ENCODE peak calls at places on chromosomes 6 and 20, in six cellular contexts. L is endothelial cell of umbilical vein, P is astrocyte, R is mammary epithelial cell, C is DND-41, K is fibroblast of lung. O is an unnamed sample.

GRCh38 chr6:5942591-5942990 is 64.1 kb downstream of the NRN1 start:
- DNase-seq in L (no peak), R (peak), K (no peak), P (peak), C (no peak), O (no peak)

GRCh38 chr20:35511814-35512420 is 17.5 kb downstream of the C20orf173 start:
- DNase-seq in P (peak), L (peak), K (peak), C (peak), R (peak), O (no peak)

GRCh38 chr6:72530152-72530551 is 91.7 kb upstream of the KCNQ5 start:
- DNase-seq in K (no peak), P (peak), R (no peak), C (no peak), L (no peak), O (no peak)

GRCh38 chr20:33310327-33310899 is 27.4 kb downstream of the BPIFB1 start:
- DNase-seq in C (no peak), K (no peak), P (no peak), R (no peak), L (no peak), O (no peak)

GRCh38 chr20:32672982-32673727 is 586 bp downstream of the C20orf203 start:
- DNase-seq in L (no peak), P (no peak), K (no peak), R (no peak), C (peak), O (no peak)

GRCh38 chr6:18429655-18430054 is 42.5 kb downstream of the RNF144B start:
- DNase-seq in C (no peak), L (no peak), R (no peak), P (no peak), K (no peak), O (no peak)

GRCh38 chr20:57389695-57390603 is 1.2 kb upstream of the RBM38 start:
- DNase-seq in K (no peak), R (no peak), L (peak), C (no peak), P (no peak), O (no peak)

GRCh38 chr6:81382852-81383251 is 369.6 kb downstream of the TENT5A start:
- DNase-seq in C (no peak), R (no peak), K (no peak), L (no peak), P (no peak), O (no peak)

GRCh38 chr6:140289186-140289585 is 914.7 kb upstream of the CITED2 start:
- DNase-seq in R (no peak), K (no peak), P (no peak), L (no peak), C (no peak), O (no peak)

GRCh38 chr6:127635091-127635490 is 58.1 kb downstream of the C6orf58 start:
- DNase-seq in L (no peak), C (no peak), K (no peak), R (no peak), P (no peak), O (no peak)

GRCh38 chr6:44266347-44266746 is 996 bp upstream of the NFKBIE start:
- DNase-seq in K (no peak), P (no peak), C (no peak), R (no peak), L (no peak), O (no peak)

GRCh38 chr6:140736227-140736626 is 1361.8 kb upstream of the CITED2 start:
- DNase-seq in R (no peak), P (no peak), C (no peak), K (no peak), L (peak), O (no peak)

GRCh38 chr6:82364087-82365010 is 732 bp downstream of the TPBG start:
- DNase-seq in P (peak), C (no peak), L (peak), K (peak), R (peak), O (peak)

GRCh38 chr20:19757973-19758887 is at the start of gene RIN2:
- DNase-seq in R (peak), L (peak), K (peak), C (no peak), P (peak), O (peak)

GRCh38 chr6:129429953-129430352 is 280.0 kb downstream of the ARHGAP18 start:
- DNase-seq in K (no peak), R (no peak), P (no peak), L (no peak), C (no peak), O (no peak)

GRCh38 chr6:53171605-53172467 is 23.2 kb upstream of the GCM1 start:
- DNase-seq in K (peak), L (peak), P (peak), C (peak), R (peak), O (peak)

GRCh38 chr6:109816452-109817374 is 125.6 kb downstream of the FIG4 start:
- DNase-seq in K (no peak), P (no peak), R (no peak), C (no peak), L (no peak), O (no peak)

GRCh38 chr6:70135783-70136182 is 167.1 kb downstream of the COL9A1 start:
- DNase-seq in P (no peak), K (no peak), C (no peak), R (no peak), L (no peak), O (no peak)

GRCh38 chr6:22656696-22657340 is 87.5 kb downstream of the HDGFL1 start:
- DNase-seq in P (no peak), R (no peak), L (no peak), K (no peak), C (no peak), O (no peak)

GRCh38 chr6:39911513-39912125 is 22.6 kb downstream of the MOCS1 start:
- DNase-seq in P (no peak), C (no peak), R (no peak), K (no peak), L (no peak), O (no peak)

GRCh38 chr6:105545947-105546710 is 143.2 kb upstream of the PREP start:
- DNase-seq in L (no peak), K (peak), R (peak), P (peak), C (no peak), O (no peak)

GRCh38 chr20:64244870-64245603 is 10.5 kb upstream of the PCMTD2 start:
- DNase-seq in R (no peak), K (no peak), L (no peak), C (peak), P (no peak), O (no peak)

GRCh38 chr6:165676435-165677068 is 13.5 kb upstream of the PDE10A start:
- DNase-seq in R (no peak), P (peak), K (peak), C (no peak), L (peak), O (no peak)

GRCh38 chr20:59831024-59831900 is 102.2 kb downstream of the SYCP2 start:
- DNase-seq in K (no peak), C (no peak), P (no peak), L (no peak), R (peak), O (no peak)

GRCh38 chr6:142187209-142187608 is 40.1 kb downstream of the VTA1 start:
- DNase-seq in R (no peak), L (peak), K (peak), P (peak), C (no peak), O (no peak)

GRCh38 chr6:46932941-46933340 is 11.2 kb upstream of the ADGRF5 start:
- DNase-seq in P (peak), C (no peak), K (peak), L (no peak), R (no peak), O (no peak)

GRCh38 chr6:134464690-134465411 is 146.9 kb upstream of the SGK1 start:
- DNase-seq in P (peak), R (peak), L (no peak), K (peak), C (no peak), O (no peak)

GRCh38 chr6:127317275-127318128 is 25.9 kb downstream of the ECHDC1 start:
- DNase-seq in K (no peak), P (no peak), L (no peak), C (no peak), R (no peak), O (no peak)

GRCh38 chr20:57751411-57751810 is 41.6 kb upstream of the PMEPA1 start:
- DNase-seq in C (no peak), K (no peak), R (no peak), L (no peak), P (no peak), O (no peak)

GRCh38 chr20:64269604-64270411 is 14.3 kb downstream of the PCMTD2 start:
- DNase-seq in C (no peak), K (no peak), P (no peak), R (no peak), L (no peak), O (no peak)

GRCh38 chr6:140871911-140872310 is 1260.8 kb upstream of the GJE1 start:
- DNase-seq in K (peak), P (peak), C (no peak), L (no peak), R (peak), O (no peak)

GRCh38 chr6:130513770-130514169 is 148.0 kb downstream of the TMEM200A start:
- DNase-seq in K (peak), P (peak), R (peak), C (peak), L (no peak), O (no peak)

GRCh38 chr6:32092760-32093497 is 16.2 kb downstream of the TNXB start:
- DNase-seq in L (no peak), C (no peak), R (no peak), K (peak), P (no peak), O (no peak)

GRCh38 chr20:5549200-5549599 is 201.0 kb upstream of the SHLD1 start:
- DNase-seq in K (no peak), C (no peak), L (no peak), R (no peak), P (no peak), O (no peak)

DNA sequence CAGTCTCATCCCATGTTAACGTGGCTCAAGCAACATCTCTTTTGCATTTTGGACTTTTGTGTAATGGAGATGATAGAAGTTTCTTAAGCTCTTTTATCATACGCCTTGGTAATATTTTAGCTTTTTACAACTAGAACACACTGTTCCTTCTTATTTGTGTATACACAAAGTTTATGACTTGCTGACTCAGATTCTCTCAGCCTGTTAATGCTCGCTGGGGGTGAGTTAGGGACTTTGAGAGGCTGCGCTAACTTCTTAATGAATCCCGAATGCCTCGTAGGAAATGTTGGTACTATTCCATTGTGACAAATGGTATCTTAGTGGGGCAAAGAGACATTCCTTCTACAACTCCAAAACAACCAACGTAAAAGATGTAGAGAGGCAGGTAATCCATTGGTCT is 509.7 kb downstream of the DOK5 start:
- DNase-seq in R (no peak), P (no peak), C (no peak), L (no peak), K (no peak), O (no peak)
- TF ChIP-seq CTCF in R (no peak), P (no peak), C (no peak), L (no peak), K (no peak), O (no peak)

DNA sequence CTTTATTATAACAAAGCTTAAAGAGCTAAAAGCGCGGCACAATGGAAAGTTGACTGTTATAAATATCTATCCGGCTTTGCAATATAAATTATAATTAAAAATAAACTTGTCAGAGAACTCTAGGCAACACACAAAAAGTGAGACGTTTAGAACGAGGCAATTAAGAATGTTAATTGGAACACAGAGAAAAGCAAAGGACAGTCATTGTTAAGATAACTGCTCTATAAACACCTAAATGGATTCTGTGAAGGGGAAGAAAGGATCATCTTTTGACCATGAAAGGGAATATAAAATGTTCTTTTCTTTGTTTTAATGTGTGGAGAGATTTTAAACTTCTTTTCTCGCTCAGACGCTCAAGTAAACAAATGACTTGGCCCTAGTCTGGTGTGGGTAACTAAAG is 9.2 kb upstream of the SALL4 start:
- DNase-seq in K (no peak), L (no peak), C (no peak), R (no peak), P (no peak), O (no peak)
- H3K9ac ChIP-seq in K (no peak), L (no peak), C (no peak), R (no peak), P (no peak), O (no peak)

GRCh38 chr6:148746363-148747144 is at the start of gene UST:
- DNase-seq in K (peak), C (peak), L (peak), P (peak), R (peak), O (peak)

GRCh38 chr6:148749678-148750077 is 2.8 kb downstream of the UST start:
- DNase-seq in C (no peak), K (no peak), L (no peak), R (no peak), P (no peak), O (no peak)

GRCh38 chr6:148747145-148747492 is 289 bp downstream of the UST start:
- DNase-seq in L (peak), R (peak), P (peak), C (no peak), K (peak), O (no peak)

GRCh38 chr6:148745926-148746325 is 904 bp upstream of the UST start:
- DNase-seq in L (no peak), K (no peak), C (no peak), R (peak), P (no peak), O (no peak)

GRCh38 chr6:148747493-148748160 is 797 bp downstream of the UST start:
- DNase-seq in L (peak), R (peak), K (no peak), C (peak), P (peak), O (no peak)
- TF ChIP-seq EZH2 in L (peak), R (no peak), K (no peak), C (peak), P (no peak), O (no peak)

DNA sequence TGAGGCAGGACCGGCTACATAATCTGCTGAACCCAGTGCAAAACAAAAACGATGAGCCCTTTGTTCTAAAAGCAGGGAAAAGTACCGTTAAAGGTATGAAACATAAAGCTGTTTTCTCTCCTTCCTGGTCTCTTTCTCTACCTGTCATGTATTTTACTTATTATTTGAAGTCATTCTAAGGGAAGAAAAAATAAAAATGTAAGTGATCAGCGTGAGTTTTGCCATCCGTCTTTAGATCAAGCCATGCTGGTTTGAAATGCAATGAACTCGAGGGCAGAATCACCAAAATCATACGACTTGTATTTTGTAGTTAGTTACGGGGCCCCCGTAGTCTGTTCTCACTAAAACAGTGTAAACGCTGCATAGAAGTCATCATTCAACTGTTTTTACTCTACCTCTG is 2.9 kb upstream of the BCAS1 start:
- DNase-seq in P (no peak), C (no peak), K (no peak), L (no peak), R (no peak), O (no peak)
- TF ChIP-seq CTCF in P (no peak), C (no peak), K (no peak), L (no peak), R (no peak), O (no peak)

GRCh38 chr20:48623176-48623905 is 204.5 kb downstream of the PREX1 start:
- DNase-seq in R (no peak), L (no peak), P (no peak), K (no peak), C (no peak), O (no peak)
- H3K9ac ChIP-seq in R (no peak), L (no peak), P (no peak), K (no peak), C (no peak), O (no peak)

GRCh38 chr20:13220194-13220856 is 749 bp upstream of the ISM1 start:
- DNase-seq in L (peak), R (peak), P (peak), C (peak), K (peak), O (no peak)
- TF ChIP-seq EZH2 in L (peak), R (peak), P (peak), C (no peak), K (peak), O (no peak)

DNA sequence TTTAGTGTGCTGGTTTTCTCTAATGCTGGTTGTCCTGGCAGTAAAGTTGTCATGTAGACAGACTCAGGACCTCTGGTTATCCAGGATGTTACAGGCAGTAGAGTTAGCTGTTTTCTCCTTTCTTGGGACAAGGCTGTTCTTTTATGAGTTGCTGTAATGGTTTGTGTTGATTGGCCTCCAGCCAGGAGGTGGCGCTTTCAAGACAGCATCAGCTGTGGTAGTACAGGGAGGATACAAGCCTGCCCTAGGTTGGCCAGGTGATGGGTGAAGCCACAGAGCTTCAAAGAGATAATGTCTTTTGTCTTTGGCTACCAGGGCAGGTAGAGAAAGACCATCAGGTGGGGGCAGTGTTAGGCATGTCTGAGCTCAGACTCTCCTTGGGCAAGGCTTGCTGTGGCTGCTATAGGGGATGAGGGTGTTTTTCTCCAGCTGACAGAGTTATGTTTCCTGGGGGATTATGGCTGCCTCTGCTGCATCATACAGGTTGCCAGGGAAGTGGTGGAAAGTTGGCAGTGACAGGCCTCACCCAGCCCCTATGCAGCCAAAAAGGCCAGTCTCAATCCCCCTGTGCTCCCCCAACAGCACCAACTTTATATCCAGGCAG is 127.2 kb upstream of the TAB2 start:
- DNase-seq in L (peak), P (peak), K (peak), R (peak), C (peak), O (no peak)
- TF ChIP-seq CTCF in L (peak), P (no peak), K (no peak), R (peak), C (peak), O (peak)

DNA sequence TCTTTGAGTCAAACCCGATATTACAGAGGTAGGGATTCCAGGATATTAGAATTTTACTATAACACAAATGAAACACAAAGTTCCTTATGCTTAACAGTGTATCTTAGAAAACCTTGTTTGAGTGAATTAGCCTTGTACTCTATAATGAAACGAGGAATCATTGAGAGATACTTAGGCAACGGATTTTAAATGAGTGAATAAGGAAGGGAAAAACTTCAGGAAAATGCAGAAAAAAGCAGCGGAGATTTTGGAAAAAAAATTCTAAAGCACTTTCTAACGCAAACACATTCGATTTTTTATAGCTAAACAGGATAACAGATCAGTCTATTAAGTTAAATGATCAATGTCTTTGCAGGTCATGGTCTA is 137.3 kb downstream of the HFE start:
- DNase-seq in K (no peak), L (no peak), P (no peak), R (no peak), C (no peak), O (no peak)
- H3K9ac ChIP-seq in K (peak), L (peak), P (peak), R (peak), C (peak), O (peak)

O was measured in HCT116.